ENCODE peak calls at places on chromosomes 2 and 18, in eight cellular contexts. One of them, this sample, is unnamed.
A peak's percentile ranks its signal among the peaks of the same experiment; 100 is the strongest.

GRCh38 chr2:180970052-180970451 is 10.4 kb upstream of the UBE2E3 start:
- DNase-seq in erythroblast: no peak
- DNase-seq in stimulated activated CD8-positive, alpha-beta memory T cell treated with anti-CD3 and anti-CD28 coated beads, Interleukin-4, amount 100 ng/mL, for 1 hour: no peak
- DNase-seq in DMS 273 treated with DMSO at 0.1 percent for 48 hours: peak; percentile 56
- DNase-seq in fibroblast of gingiva: no peak
- DNase-seq in stimulated activated naive CD8-positive, alpha-beta T cell treated with anti-CD3 and anti-CD28 coated beads, Interleukin-15, amount 100 ng/mL, for 72 hours: no peak
- DNase-seq in HT1080: no peak
- DNase-seq in glomerular endothelial cell: no peak
- DNase-seq in this sample: no peak

GRCh38 chr2:23404426-23404825 is 19.4 kb downstream of the KLHL29 start:
- DNase-seq in erythroblast: no peak
- DNase-seq in stimulated activated CD8-positive, alpha-beta memory T cell treated with anti-CD3 and anti-CD28 coated beads, Interleukin-4, amount 100 ng/mL, for 1 hour: no peak
- DNase-seq in DMS 273 treated with DMSO at 0.1 percent for 48 hours: no peak
- DNase-seq in fibroblast of gingiva: peak; percentile 80
- DNase-seq in stimulated activated naive CD8-positive, alpha-beta T cell treated with anti-CD3 and anti-CD28 coated beads, Interleukin-15, amount 100 ng/mL, for 72 hours: no peak
- DNase-seq in HT1080: peak; percentile 90
- DNase-seq in glomerular endothelial cell: peak; percentile 36
- DNase-seq in this sample: no peak

GRCh38 chr2:237669628-237670351 is 42.4 kb downstream of the LRRFIP1 start:
- DNase-seq in erythroblast: no peak
- DNase-seq in stimulated activated CD8-positive, alpha-beta memory T cell treated with anti-CD3 and anti-CD28 coated beads, Interleukin-4, amount 100 ng/mL, for 1 hour: no peak
- DNase-seq in DMS 273 treated with DMSO at 0.1 percent for 48 hours: no peak
- DNase-seq in fibroblast of gingiva: peak; percentile 98
- DNase-seq in stimulated activated naive CD8-positive, alpha-beta T cell treated with anti-CD3 and anti-CD28 coated beads, Interleukin-15, amount 100 ng/mL, for 72 hours: no peak
- DNase-seq in HT1080: no peak
- DNase-seq in glomerular endothelial cell: no peak
- DNase-seq in this sample: no peak

GRCh38 chr18:70442933-70443332 is 154.1 kb downstream of the SOCS6 start:
- DNase-seq in erythroblast: peak; percentile 12
- DNase-seq in stimulated activated CD8-positive, alpha-beta memory T cell treated with anti-CD3 and anti-CD28 coated beads, Interleukin-4, amount 100 ng/mL, for 1 hour: no peak
- DNase-seq in DMS 273 treated with DMSO at 0.1 percent for 48 hours: no peak
- DNase-seq in fibroblast of gingiva: no peak
- DNase-seq in stimulated activated naive CD8-positive, alpha-beta T cell treated with anti-CD3 and anti-CD28 coated beads, Interleukin-15, amount 100 ng/mL, for 72 hours: no peak
- DNase-seq in HT1080: no peak
- DNase-seq in glomerular endothelial cell: no peak
- DNase-seq in this sample: no peak

GRCh38 chr2:11422901-11423435 is 43.0 kb downstream of the E2F6 start:
- DNase-seq in erythroblast: no peak
- DNase-seq in stimulated activated CD8-positive, alpha-beta memory T cell treated with anti-CD3 and anti-CD28 coated beads, Interleukin-4, amount 100 ng/mL, for 1 hour: no peak
- DNase-seq in DMS 273 treated with DMSO at 0.1 percent for 48 hours: no peak
- DNase-seq in fibroblast of gingiva: no peak
- DNase-seq in stimulated activated naive CD8-positive, alpha-beta T cell treated with anti-CD3 and anti-CD28 coated beads, Interleukin-15, amount 100 ng/mL, for 72 hours: no peak
- DNase-seq in HT1080: no peak
- DNase-seq in glomerular endothelial cell: no peak
- DNase-seq in this sample: no peak

GRCh38 chr18:13246591-13246990 is 28.0 kb downstream of the LDLRAD4 start:
- DNase-seq in erythroblast: no peak
- DNase-seq in stimulated activated CD8-positive, alpha-beta memory T cell treated with anti-CD3 and anti-CD28 coated beads, Interleukin-4, amount 100 ng/mL, for 1 hour: no peak
- DNase-seq in DMS 273 treated with DMSO at 0.1 percent for 48 hours: no peak
- DNase-seq in fibroblast of gingiva: no peak
- DNase-seq in stimulated activated naive CD8-positive, alpha-beta T cell treated with anti-CD3 and anti-CD28 coated beads, Interleukin-15, amount 100 ng/mL, for 72 hours: no peak
- DNase-seq in HT1080: no peak
- DNase-seq in glomerular endothelial cell: no peak
- DNase-seq in this sample: no peak

GRCh38 chr2:223760838-223761502 is 76.4 kb downstream of the AP1S3 start:
- DNase-seq in erythroblast: no peak
- DNase-seq in stimulated activated CD8-positive, alpha-beta memory T cell treated with anti-CD3 and anti-CD28 coated beads, Interleukin-4, amount 100 ng/mL, for 1 hour: peak; percentile 9
- DNase-seq in DMS 273 treated with DMSO at 0.1 percent for 48 hours: no peak
- DNase-seq in fibroblast of gingiva: peak; percentile 74
- DNase-seq in stimulated activated naive CD8-positive, alpha-beta T cell treated with anti-CD3 and anti-CD28 coated beads, Interleukin-15, amount 100 ng/mL, for 72 hours: peak; percentile 43
- DNase-seq in HT1080: peak; percentile 96
- DNase-seq in glomerular endothelial cell: peak; percentile 50
- DNase-seq in this sample: no peak

GRCh38 chr2:165857881-165858280 is 63.8 kb upstream of the GALNT3 start:
- DNase-seq in erythroblast: no peak
- DNase-seq in stimulated activated CD8-positive, alpha-beta memory T cell treated with anti-CD3 and anti-CD28 coated beads, Interleukin-4, amount 100 ng/mL, for 1 hour: no peak
- DNase-seq in DMS 273 treated with DMSO at 0.1 percent for 48 hours: peak; percentile 54
- DNase-seq in fibroblast of gingiva: peak; percentile 95
- DNase-seq in stimulated activated naive CD8-positive, alpha-beta T cell treated with anti-CD3 and anti-CD28 coated beads, Interleukin-15, amount 100 ng/mL, for 72 hours: no peak
- DNase-seq in HT1080: no peak
- DNase-seq in glomerular endothelial cell: no peak
- DNase-seq in this sample: no peak

GRCh38 chr2:184197413-184197812 is 400.9 kb upstream of the ZNF804A start:
- DNase-seq in erythroblast: no peak
- DNase-seq in stimulated activated CD8-positive, alpha-beta memory T cell treated with anti-CD3 and anti-CD28 coated beads, Interleukin-4, amount 100 ng/mL, for 1 hour: no peak
- DNase-seq in DMS 273 treated with DMSO at 0.1 percent for 48 hours: no peak
- DNase-seq in fibroblast of gingiva: no peak
- DNase-seq in stimulated activated naive CD8-positive, alpha-beta T cell treated with anti-CD3 and anti-CD28 coated beads, Interleukin-15, amount 100 ng/mL, for 72 hours: no peak
- DNase-seq in HT1080: no peak
- DNase-seq in glomerular endothelial cell: no peak
- DNase-seq in this sample: no peak

GRCh38 chr2:58479557-58480120 is 238.5 kb upstream of the FANCL start:
- DNase-seq in erythroblast: no peak
- DNase-seq in stimulated activated CD8-positive, alpha-beta memory T cell treated with anti-CD3 and anti-CD28 coated beads, Interleukin-4, amount 100 ng/mL, for 1 hour: no peak
- DNase-seq in DMS 273 treated with DMSO at 0.1 percent for 48 hours: no peak
- DNase-seq in fibroblast of gingiva: no peak
- DNase-seq in stimulated activated naive CD8-positive, alpha-beta T cell treated with anti-CD3 and anti-CD28 coated beads, Interleukin-15, amount 100 ng/mL, for 72 hours: no peak
- DNase-seq in HT1080: no peak
- DNase-seq in glomerular endothelial cell: no peak
- DNase-seq in this sample: no peak

GRCh38 chr2:96138146-96139145 is at the start of gene ASTL:
- DNase-seq in erythroblast: peak; percentile 57
- DNase-seq in stimulated activated CD8-positive, alpha-beta memory T cell treated with anti-CD3 and anti-CD28 coated beads, Interleukin-4, amount 100 ng/mL, for 1 hour: no peak
- DNase-seq in DMS 273 treated with DMSO at 0.1 percent for 48 hours: no peak
- DNase-seq in fibroblast of gingiva: peak; percentile 13
- DNase-seq in stimulated activated naive CD8-positive, alpha-beta T cell treated with anti-CD3 and anti-CD28 coated beads, Interleukin-15, amount 100 ng/mL, for 72 hours: peak; percentile 59
- DNase-seq in HT1080: no peak
- DNase-seq in glomerular endothelial cell: no peak
- DNase-seq in this sample: no peak

GRCh38 chr2:9652898-9653479 is 22.2 kb upstream of the YWHAQ start:
- DNase-seq in erythroblast: no peak
- DNase-seq in stimulated activated CD8-positive, alpha-beta memory T cell treated with anti-CD3 and anti-CD28 coated beads, Interleukin-4, amount 100 ng/mL, for 1 hour: no peak
- DNase-seq in DMS 273 treated with DMSO at 0.1 percent for 48 hours: no peak
- DNase-seq in fibroblast of gingiva: no peak
- DNase-seq in stimulated activated naive CD8-positive, alpha-beta T cell treated with anti-CD3 and anti-CD28 coated beads, Interleukin-15, amount 100 ng/mL, for 72 hours: no peak
- DNase-seq in HT1080: no peak
- DNase-seq in glomerular endothelial cell: no peak
- DNase-seq in this sample: no peak

GRCh38 chr2:28855977-28856376 is 14.1 kb downstream of the TRMT61B start:
- DNase-seq in erythroblast: no peak
- DNase-seq in stimulated activated CD8-positive, alpha-beta memory T cell treated with anti-CD3 and anti-CD28 coated beads, Interleukin-4, amount 100 ng/mL, for 1 hour: no peak
- DNase-seq in DMS 273 treated with DMSO at 0.1 percent for 48 hours: no peak
- DNase-seq in fibroblast of gingiva: no peak
- DNase-seq in stimulated activated naive CD8-positive, alpha-beta T cell treated with anti-CD3 and anti-CD28 coated beads, Interleukin-15, amount 100 ng/mL, for 72 hours: no peak
- DNase-seq in HT1080: no peak
- DNase-seq in glomerular endothelial cell: no peak
- DNase-seq in this sample: no peak

GRCh38 chr2:96950391-96951124 is 35.8 kb downstream of the FAM178B start:
- DNase-seq in erythroblast: no peak
- DNase-seq in stimulated activated CD8-positive, alpha-beta memory T cell treated with anti-CD3 and anti-CD28 coated beads, Interleukin-4, amount 100 ng/mL, for 1 hour: no peak
- DNase-seq in DMS 273 treated with DMSO at 0.1 percent for 48 hours: no peak
- DNase-seq in fibroblast of gingiva: no peak
- DNase-seq in stimulated activated naive CD8-positive, alpha-beta T cell treated with anti-CD3 and anti-CD28 coated beads, Interleukin-15, amount 100 ng/mL, for 72 hours: no peak
- DNase-seq in HT1080: no peak
- DNase-seq in glomerular endothelial cell: no peak
- DNase-seq in this sample: no peak

GRCh38 chr18:3452750-3453539 is 3.0 kb downstream of the TGIF1 start:
- DNase-seq in erythroblast: peak; percentile 57
- DNase-seq in stimulated activated CD8-positive, alpha-beta memory T cell treated with anti-CD3 and anti-CD28 coated beads, Interleukin-4, amount 100 ng/mL, for 1 hour: no peak
- DNase-seq in DMS 273 treated with DMSO at 0.1 percent for 48 hours: no peak
- DNase-seq in fibroblast of gingiva: no peak
- DNase-seq in stimulated activated naive CD8-positive, alpha-beta T cell treated with anti-CD3 and anti-CD28 coated beads, Interleukin-15, amount 100 ng/mL, for 72 hours: no peak
- DNase-seq in HT1080: peak; percentile 20
- DNase-seq in glomerular endothelial cell: no peak
- DNase-seq in this sample: no peak

GRCh38 chr2:58042486-58042970 is 4.1 kb upstream of the VRK2 start:
- DNase-seq in erythroblast: peak; percentile 8
- DNase-seq in stimulated activated CD8-positive, alpha-beta memory T cell treated with anti-CD3 and anti-CD28 coated beads, Interleukin-4, amount 100 ng/mL, for 1 hour: no peak
- DNase-seq in DMS 273 treated with DMSO at 0.1 percent for 48 hours: no peak
- DNase-seq in fibroblast of gingiva: peak; percentile 38
- DNase-seq in stimulated activated naive CD8-positive, alpha-beta T cell treated with anti-CD3 and anti-CD28 coated beads, Interleukin-15, amount 100 ng/mL, for 72 hours: no peak
- DNase-seq in HT1080: peak; percentile 92
- DNase-seq in glomerular endothelial cell: peak; percentile 93
- DNase-seq in this sample: no peak

GRCh38 chr18:36468161-36468560 is 170.6 kb downstream of the FHOD3 start:
- DNase-seq in erythroblast: no peak
- DNase-seq in stimulated activated CD8-positive, alpha-beta memory T cell treated with anti-CD3 and anti-CD28 coated beads, Interleukin-4, amount 100 ng/mL, for 1 hour: no peak
- DNase-seq in DMS 273 treated with DMSO at 0.1 percent for 48 hours: peak; percentile 39
- DNase-seq in fibroblast of gingiva: no peak
- DNase-seq in stimulated activated naive CD8-positive, alpha-beta T cell treated with anti-CD3 and anti-CD28 coated beads, Interleukin-15, amount 100 ng/mL, for 72 hours: no peak
- DNase-seq in HT1080: no peak
- DNase-seq in glomerular endothelial cell: no peak
- DNase-seq in this sample: no peak

GRCh38 chr2:163210430-163210918 is 371.9 kb upstream of the KCNH7 start:
- DNase-seq in erythroblast: no peak
- DNase-seq in stimulated activated CD8-positive, alpha-beta memory T cell treated with anti-CD3 and anti-CD28 coated beads, Interleukin-4, amount 100 ng/mL, for 1 hour: no peak
- DNase-seq in DMS 273 treated with DMSO at 0.1 percent for 48 hours: no peak
- DNase-seq in fibroblast of gingiva: peak; percentile 63
- DNase-seq in stimulated activated naive CD8-positive, alpha-beta T cell treated with anti-CD3 and anti-CD28 coated beads, Interleukin-15, amount 100 ng/mL, for 72 hours: no peak
- DNase-seq in HT1080: peak; percentile 63
- DNase-seq in glomerular endothelial cell: no peak
- DNase-seq in this sample: no peak

GRCh38 chr18:48871391-48872166 is 79.2 kb downstream of the SMAD7 start:
- DNase-seq in erythroblast: no peak
- DNase-seq in stimulated activated CD8-positive, alpha-beta memory T cell treated with anti-CD3 and anti-CD28 coated beads, Interleukin-4, amount 100 ng/mL, for 1 hour: no peak
- DNase-seq in DMS 273 treated with DMSO at 0.1 percent for 48 hours: no peak
- DNase-seq in fibroblast of gingiva: no peak
- DNase-seq in stimulated activated naive CD8-positive, alpha-beta T cell treated with anti-CD3 and anti-CD28 coated beads, Interleukin-15, amount 100 ng/mL, for 72 hours: no peak
- DNase-seq in HT1080: no peak
- DNase-seq in glomerular endothelial cell: no peak
- DNase-seq in this sample: no peak

GRCh38 chr18:25239636-25240468 is 112.1 kb downstream of the ZNF521 start:
- DNase-seq in erythroblast: peak; percentile 86
- DNase-seq in stimulated activated CD8-positive, alpha-beta memory T cell treated with anti-CD3 and anti-CD28 coated beads, Interleukin-4, amount 100 ng/mL, for 1 hour: no peak
- DNase-seq in DMS 273 treated with DMSO at 0.1 percent for 48 hours: no peak
- DNase-seq in fibroblast of gingiva: no peak
- DNase-seq in stimulated activated naive CD8-positive, alpha-beta T cell treated with anti-CD3 and anti-CD28 coated beads, Interleukin-15, amount 100 ng/mL, for 72 hours: no peak
- DNase-seq in HT1080: no peak
- DNase-seq in glomerular endothelial cell: no peak
- DNase-seq in this sample: no peak

GRCh38 chr2:239464166-239465016 is 63.6 kb upstream of the HDAC4 start:
- DNase-seq in erythroblast: no peak
- DNase-seq in stimulated activated CD8-positive, alpha-beta memory T cell treated with anti-CD3 and anti-CD28 coated beads, Interleukin-4, amount 100 ng/mL, for 1 hour: no peak
- DNase-seq in DMS 273 treated with DMSO at 0.1 percent for 48 hours: no peak
- DNase-seq in fibroblast of gingiva: no peak
- DNase-seq in stimulated activated naive CD8-positive, alpha-beta T cell treated with anti-CD3 and anti-CD28 coated beads, Interleukin-15, amount 100 ng/mL, for 72 hours: no peak
- DNase-seq in HT1080: no peak
- DNase-seq in glomerular endothelial cell: no peak
- DNase-seq in this sample: no peak

This sample was measured in C1 segment of cervical spinal cord.